ENCODE peak calls at places on chromosomes 13 and 19, in seven cellular contexts. B is HCT116, P is K562, R is HepG2, Z is SK-N-SH, S is GM12878, C is H1. D is an unnamed sample.

GRCh38 chr13:30463820-30464495 is 1.8 kb downstream of the HMGB1 start:
- DNase-seq in B (no peak), R (peak), C (no peak), Z (no peak), S (no peak), P (no peak), D (peak)

GRCh38 chr13:93689333-93689732 is 462.7 kb downstream of the GPC6 start:
- DNase-seq in Z (no peak), B (no peak), R (no peak), P (no peak), C (no peak), S (no peak), D (no peak)

GRCh38 chr13:31328549-31329229 is 128.9 kb downstream of the B3GLCT start:
- DNase-seq in Z (no peak), S (no peak), R (no peak), C (no peak), B (no peak), P (no peak), D (peak)

GRCh38 chr13:24356270-24356669 is 46.9 kb downstream of the C1QTNF9 start:
- DNase-seq in R (no peak), Z (no peak), P (no peak), S (no peak), B (no peak), C (no peak), D (no peak)

GRCh38 chr19:29155683-29156082 is 57.3 kb downstream of the UQCRFS1 start:
- DNase-seq in Z (no peak), S (no peak), B (no peak), R (no peak), C (no peak), P (no peak), D (no peak)

GRCh38 chr19:7622933-7623685 is 6.2 kb downstream of the XAB2 start:
- DNase-seq in P (peak), S (no peak), Z (no peak), R (no peak), B (no peak), C (peak), D (no peak)

GRCh38 chr19:19900124-19900523 is 622 bp upstream of the ZNF93 start:
- DNase-seq in S (no peak), Z (peak), C (no peak), B (no peak), P (peak), R (no peak), D (no peak)

GRCh38 chr13:63425131-63425530 is 2009.5 kb upstream of the PCDH20 start:
- DNase-seq in S (no peak), Z (no peak), C (no peak), P (no peak), R (no peak), B (no peak), D (peak)

GRCh38 chr19:872266-872951 is 12.9 kb downstream of the CFD start:
- DNase-seq in C (no peak), Z (no peak), B (peak), P (peak), S (peak), R (no peak), D (peak)

GRCh38 chr13:48858122-48858521 is 117.6 kb upstream of the FNDC3A start:
- DNase-seq in P (no peak), C (no peak), Z (no peak), S (no peak), R (no peak), B (no peak), D (no peak)

GRCh38 chr13:97273341-97273831 is 51.3 kb downstream of the MBNL2 start:
- DNase-seq in B (no peak), Z (no peak), S (no peak), C (no peak), R (no peak), P (no peak), D (no peak)
- TF ChIP-seq JUND in B (no peak), Z (peak), S (no peak), C (no peak), R (no peak), P (no peak), D (no peak)

GRCh38 chr13:56314755-56315154 is 826.0 kb upstream of the PRR20A start:
- DNase-seq in B (no peak), Z (no peak), S (no peak), C (no peak), P (no peak), R (no peak), D (no peak)

GRCh38 chr13:56317839-56318238 is 822.9 kb upstream of the PRR20A start:
- DNase-seq in Z (no peak), S (no peak), B (no peak), R (no peak), P (no peak), C (no peak), D (no peak)
- TF ChIP-seq JUND in Z (no peak), S (no peak), B (no peak), R (no peak), P (no peak), C (no peak), D (no peak)

DNA sequence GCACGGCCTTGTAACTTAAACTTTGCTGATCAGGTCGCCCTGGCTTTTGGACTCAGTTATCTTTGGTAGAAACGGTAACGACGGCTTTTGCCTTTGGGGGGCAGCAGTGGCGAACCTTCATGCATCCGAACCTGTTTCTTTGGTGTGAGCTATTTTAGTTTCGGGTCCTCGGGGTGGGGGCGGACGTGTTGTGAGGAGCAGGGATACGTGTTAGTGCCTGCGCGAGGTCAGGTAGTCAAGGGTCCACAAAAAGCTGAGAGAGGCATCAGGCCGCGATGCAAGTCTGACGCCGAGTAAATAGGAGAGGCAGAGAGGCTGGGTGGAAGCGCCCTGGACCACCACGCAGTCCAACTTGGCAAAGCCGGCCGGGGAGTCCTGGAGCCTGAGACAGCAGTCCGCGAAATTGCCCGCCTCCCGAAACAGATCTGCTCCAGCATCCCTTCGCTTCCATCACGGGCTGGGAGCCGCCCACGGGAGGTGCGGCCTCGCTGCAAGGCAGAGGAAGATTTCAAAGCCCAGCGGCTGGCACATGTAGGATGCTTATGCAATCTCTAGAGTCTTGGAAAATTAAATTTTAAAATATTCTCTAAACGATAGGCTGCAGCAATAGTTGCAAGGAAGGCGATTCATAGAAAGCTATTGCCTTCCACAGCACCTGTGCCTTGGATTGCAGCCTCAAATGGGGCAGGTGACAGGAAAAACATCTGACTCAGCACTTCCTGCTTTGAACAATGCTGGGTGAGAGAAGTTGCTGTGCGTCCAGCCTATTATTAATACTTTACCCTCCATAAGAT is 4.6 kb upstream of the TPP2 start:
- DNase-seq in B (peak), Z (peak), S (peak), P (no peak), R (peak), C (peak), D (peak)
- TF ChIP-seq JUND in B (no peak), Z (no peak), S (no peak), P (no peak), R (no peak), C (no peak), D (no peak)

GRCh38 chr19:33402421-33403220 is 29.1 kb downstream of the CEBPG start:
- DNase-seq in Z (peak), B (no peak), R (no peak), C (no peak), S (no peak), P (no peak), D (peak)
- TF ChIP-seq JUND in Z (no peak), B (no peak), R (no peak), C (no peak), S (no peak), P (no peak), D (no peak)

GRCh38 chr19:16649734-16650133 is 10.2 kb downstream of the SMIM7 start:
- DNase-seq in B (no peak), Z (no peak), R (no peak), P (no peak), C (no peak), S (no peak), D (no peak)
- TF ChIP-seq JUND in B (no peak), Z (no peak), R (no peak), P (no peak), C (no peak), S (no peak), D (no peak)

GRCh38 chr13:41311607-41312500 is 787 bp downstream of the NAA16 start:
- DNase-seq in R (peak), B (no peak), C (no peak), P (no peak), Z (peak), S (no peak), D (no peak)
- TF ChIP-seq JUND in R (no peak), B (no peak), C (no peak), P (no peak), Z (no peak), S (no peak), D (no peak)

DNA sequence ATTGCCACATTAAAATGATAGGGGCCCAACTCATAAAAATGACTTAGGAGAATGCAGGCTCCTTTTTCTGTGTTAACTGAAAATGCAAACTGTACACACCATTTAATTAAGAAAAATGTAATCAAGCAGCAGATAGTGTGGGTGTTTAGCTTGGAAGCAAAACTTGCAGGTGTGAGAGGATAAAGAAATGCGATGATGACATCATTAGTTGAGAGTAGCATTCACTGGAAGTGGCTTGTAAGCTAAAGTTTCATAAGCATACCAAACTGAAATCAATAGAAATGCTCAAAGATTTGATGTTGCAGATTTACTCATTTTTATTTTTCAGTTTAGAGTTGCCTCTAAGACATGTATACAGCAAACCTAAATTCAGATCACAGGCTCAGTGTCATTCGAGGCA is 86.6 kb downstream of the PRR20E start:
- DNase-seq in B (no peak), C (no peak), P (no peak), Z (no peak), R (no peak), S (no peak), D (no peak)
- TF ChIP-seq JUND in B (no peak), C (no peak), P (no peak), Z (no peak), R (no peak), S (no peak), D (no peak)

DNA sequence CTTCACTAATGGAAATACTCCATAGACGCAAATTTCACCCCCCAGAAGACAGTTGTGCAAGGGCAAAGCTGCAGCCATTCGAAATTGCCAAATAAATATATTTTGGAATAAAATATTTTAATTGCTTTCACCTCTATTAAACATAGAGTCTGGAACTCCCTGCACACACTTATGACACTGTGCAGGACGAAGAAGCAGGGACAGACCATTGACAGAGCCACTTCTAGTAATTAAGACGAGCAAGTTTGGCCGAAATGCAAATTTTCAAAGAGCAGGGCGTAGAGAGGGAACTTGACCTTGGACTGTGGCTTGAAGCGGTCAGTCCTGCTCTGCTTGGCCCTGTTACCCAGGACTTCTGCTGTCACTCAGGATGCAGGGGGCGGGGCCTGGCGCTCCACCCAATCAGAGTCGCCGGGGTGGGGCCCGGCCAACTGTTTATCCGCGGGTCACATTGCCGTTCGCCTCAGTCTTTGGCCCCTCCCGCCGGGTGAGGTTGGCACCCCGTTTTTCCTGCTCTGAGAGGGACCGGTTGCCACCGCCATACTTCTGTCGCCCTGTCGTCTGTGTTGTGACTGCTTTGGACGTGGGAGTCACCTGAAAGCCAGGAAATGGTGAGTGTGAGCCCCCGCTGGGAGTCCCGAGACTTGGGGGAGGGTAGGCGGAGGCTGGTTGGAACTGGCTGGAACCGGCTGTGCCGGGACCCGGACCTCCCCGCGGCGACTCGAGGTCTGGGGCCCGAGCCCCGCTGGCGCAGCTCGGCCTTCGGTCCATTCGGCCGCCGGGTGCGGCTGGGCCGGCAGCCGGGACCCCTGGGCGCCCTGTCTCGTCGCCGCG is at the start of gene ZNF844:
- DNase-seq in S (peak), R (peak), C (peak), Z (peak), P (peak), B (no peak), D (peak)
- TF ChIP-seq JUND in S (no peak), R (no peak), C (peak), Z (no peak), P (no peak), B (no peak), D (no peak)

D was measured in T47D.